ENCODE peak calls at places on chromosomes 7 and 10, in five cellular contexts. One of them, this sample, is unnamed.

GRCh38 chr10:115417585-115418265 is 324.6 kb downstream of the ATRNL1 start:
- DNase-seq in GM12865: peak
- DNase-seq in BE2C: peak
- DNase-seq in thoracic aorta: no peak
- DNase-seq in stomach: no peak
- DNase-seq in this sample: peak

GRCh38 chr10:32317795-32318194 is 29.2 kb downstream of the EPC1 start:
- DNase-seq in stomach: no peak
- DNase-seq in thoracic aorta: no peak
- DNase-seq in GM12865: peak
- DNase-seq in BE2C: no peak
- DNase-seq in this sample: no peak

GRCh38 chr7:132319481-132319880 is 256.8 kb downstream of the PLXNA4 start:
- DNase-seq in thoracic aorta: no peak
- DNase-seq in stomach: no peak
- DNase-seq in BE2C: no peak
- DNase-seq in GM12865: no peak
- DNase-seq in this sample: no peak

GRCh38 chr10:5811387-5811821 is 1.8 kb downstream of the GDI2 start:
- DNase-seq in GM12865: peak
- DNase-seq in thoracic aorta: no peak
- DNase-seq in stomach: no peak
- DNase-seq in BE2C: no peak
- DNase-seq in this sample: peak

GRCh38 chr7:80881361-80881760 is 37.5 kb downstream of the SEMA3C start:
- DNase-seq in thoracic aorta: no peak
- DNase-seq in stomach: no peak
- DNase-seq in GM12865: no peak
- DNase-seq in BE2C: no peak
- DNase-seq in this sample: no peak

GRCh38 chr7:117916309-117916708 is 43.1 kb upstream of the CTTNBP2 start:
- DNase-seq in GM12865: no peak
- DNase-seq in stomach: no peak
- DNase-seq in BE2C: no peak
- DNase-seq in thoracic aorta: no peak
- DNase-seq in this sample: no peak

GRCh38 chr7:4436936-4437335 is 245.2 kb upstream of the FOXK1 start:
- DNase-seq in stomach: no peak
- DNase-seq in BE2C: no peak
- DNase-seq in GM12865: no peak
- DNase-seq in thoracic aorta: no peak
- DNase-seq in this sample: no peak

GRCh38 chr7:79982151-79982770 is 152.4 kb upstream of the GNAI1 start:
- DNase-seq in BE2C: no peak
- DNase-seq in stomach: no peak
- DNase-seq in GM12865: no peak
- DNase-seq in thoracic aorta: no peak
- DNase-seq in this sample: no peak

GRCh38 chr10:132482090-132482489 is 55.5 kb upstream of the INPP5A start:
- DNase-seq in GM12865: no peak
- DNase-seq in thoracic aorta: no peak
- DNase-seq in stomach: no peak
- DNase-seq in BE2C: no peak
- DNase-seq in this sample: peak

DNA sequence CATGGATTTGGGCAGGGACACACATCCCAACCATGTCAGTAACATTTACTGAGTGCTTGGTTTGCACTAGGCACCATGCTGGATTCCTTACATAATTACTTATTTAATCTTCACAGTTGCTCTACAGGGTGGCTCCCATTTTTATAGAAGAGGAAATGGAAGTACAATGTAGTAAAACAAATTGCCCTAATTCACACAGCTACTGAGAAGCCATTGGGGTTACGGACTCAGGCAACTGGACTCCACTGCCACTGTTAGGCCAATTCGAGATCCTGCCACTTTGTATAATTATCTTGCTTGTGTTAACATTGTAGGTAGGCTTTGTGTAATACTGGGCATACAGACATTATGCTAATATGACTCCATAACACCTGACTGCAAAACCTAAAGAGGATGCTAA is 8.9 kb upstream of the ESYT2 start:
- DNase-seq in GM12865: no peak
- DNase-seq in stomach: no peak
- DNase-seq in BE2C: no peak
- DNase-seq in thoracic aorta: no peak
- DNase-seq in this sample: no peak
- TF ChIP-seq CTCF in GM12865: no peak
- TF ChIP-seq CTCF in stomach: no peak
- TF ChIP-seq CTCF in BE2C: no peak
- TF ChIP-seq CTCF in thoracic aorta: no peak
- TF ChIP-seq CTCF in this sample: no peak

GRCh38 chr7:46942574-46942973 is 639.3 kb downstream of the TNS3 start:
- DNase-seq in BE2C: no peak
- DNase-seq in stomach: no peak
- DNase-seq in thoracic aorta: no peak
- DNase-seq in GM12865: no peak
- DNase-seq in this sample: no peak
- TF ChIP-seq CTCF in BE2C: no peak
- TF ChIP-seq CTCF in stomach: no peak
- TF ChIP-seq CTCF in thoracic aorta: no peak
- TF ChIP-seq CTCF in GM12865: no peak
- TF ChIP-seq CTCF in this sample: no peak

GRCh38 chr10:7408494-7409044 is 2.3 kb downstream of the SFMBT2 start:
- DNase-seq in thoracic aorta: no peak
- DNase-seq in GM12865: peak
- DNase-seq in stomach: peak
- DNase-seq in BE2C: peak
- DNase-seq in this sample: peak
- TF ChIP-seq CTCF in thoracic aorta: no peak
- TF ChIP-seq CTCF in GM12865: peak
- TF ChIP-seq CTCF in stomach: no peak
- TF ChIP-seq CTCF in BE2C: peak
- TF ChIP-seq CTCF in this sample: peak

GRCh38 chr7:7984424-7984823 is 15.8 kb downstream of the GLCCI1 start:
- DNase-seq in GM12865: no peak
- DNase-seq in stomach: no peak
- DNase-seq in BE2C: no peak
- DNase-seq in thoracic aorta: no peak
- DNase-seq in this sample: no peak
- TF ChIP-seq CTCF in GM12865: no peak
- TF ChIP-seq CTCF in stomach: no peak
- TF ChIP-seq CTCF in BE2C: no peak
- TF ChIP-seq CTCF in thoracic aorta: no peak
- TF ChIP-seq CTCF in this sample: no peak